ENCODE peak calls at places on chromosomes 11 and 22, in nine cellular contexts. L, H, W, R, J, K, I, X and T are unnamed samples.

GRCh38 chr11:75406338-75406777 is 7.0 kb downstream of the RPS3 start:
- DNase-seq in I (peak), L (peak), R (no peak), H (no peak), J (peak), X (no peak), K (no peak), W (peak), T (peak)

GRCh38 chr11:105713106-105713505 is 103.2 kb downstream of the GRIA4 start:
- DNase-seq in W (no peak), X (no peak), I (no peak), R (no peak), J (no peak), K (no peak), H (no peak), L (no peak), T (no peak)

GRCh38 chr11:112656772-112657428 is 304.3 kb upstream of the NCAM1 start:
- DNase-seq in W (peak), K (no peak), H (peak), I (no peak), X (peak), R (no peak), J (peak), L (no peak), T (no peak)

GRCh38 chr22:24358105-24358836 is 69.1 kb upstream of the ADORA2A start:
- DNase-seq in I (no peak), L (no peak), W (no peak), J (no peak), X (no peak), R (no peak), H (no peak), K (no peak), T (no peak)

GRCh38 chr22:19853879-19854777 is 546 bp downstream of the GNB1L start:
- DNase-seq in R (no peak), L (peak), W (no peak), I (no peak), H (no peak), X (no peak), K (no peak), J (no peak), T (no peak)

GRCh38 chr11:100928426-100928825 is 201.2 kb downstream of the PGR start:
- DNase-seq in K (no peak), L (no peak), J (no peak), I (no peak), X (no peak), H (peak), W (no peak), R (no peak), T (no peak)

GRCh38 chr11:45266693-45267451 is 19.3 kb downstream of the SYT13 start:
- DNase-seq in I (no peak), H (peak), X (no peak), L (peak), J (no peak), K (no peak), W (no peak), R (no peak), T (peak)

GRCh38 chr11:12529793-12530192 is 144.4 kb upstream of the TEAD1 start:
- DNase-seq in W (peak), I (no peak), L (no peak), K (no peak), R (no peak), J (no peak), X (no peak), H (no peak), T (no peak)

GRCh38 chr11:73141031-73141308 is 1.1 kb downstream of the FCHSD2 start:
- DNase-seq in X (no peak), J (no peak), L (no peak), H (no peak), K (no peak), W (no peak), R (no peak), I (no peak), T (no peak)

GRCh38 chr22:27801197-27801615 is 350 bp downstream of the MN1 start:
- DNase-seq in L (no peak), J (no peak), K (no peak), X (no peak), W (peak), H (peak), R (peak), I (no peak), T (peak)

GRCh38 chr11:88179966-88180629 is 4.9 kb upstream of the RAB38 start:
- DNase-seq in R (no peak), W (peak), J (no peak), X (no peak), L (no peak), K (no peak), H (no peak), I (no peak), T (peak)

GRCh38 chr11:70650075-70650909 is 252.0 kb downstream of the CTTN start:
- DNase-seq in W (peak), K (peak), R (no peak), J (peak), I (peak), X (no peak), H (peak), L (peak), T (peak)

GRCh38 chr22:49491726-49492125 is 335.9 kb downstream of the BRD1 start:
- DNase-seq in L (no peak), R (no peak), K (no peak), J (no peak), H (no peak), I (no peak), W (no peak), X (no peak), T (no peak)

GRCh38 chr11:121367434-121367833 is 74.9 kb downstream of the SC5D start:
- DNase-seq in W (peak), H (no peak), J (no peak), R (no peak), I (no peak), L (peak), K (no peak), X (no peak), T (peak)

GRCh38 chr11:57562596-57562995 is 4.9 kb downstream of the UBE2L6 start:
- DNase-seq in W (no peak), H (no peak), I (no peak), R (no peak), L (no peak), K (no peak), X (no peak), J (no peak), T (no peak)